ENCODE peak calls at places on chromosomes 13 and 19, in six cellular contexts. L is SK-N-SH, F is K562, E is H1, W is GM12878, B is HepG2. V is an unnamed sample.

GRCh38 chr13:80274643-80275042 is 66.3 kb downstream of the SPRY2 start:
- DNase-seq in L (no peak), F (no peak), E (no peak), W (no peak), B (no peak), V (no peak)

GRCh38 chr19:14770944-14771839 is 7.2 kb downstream of the ADGRE2 start:
- DNase-seq in L (no peak), F (no peak), E (peak; percentile 23), W (no peak), B (no peak), V (no peak)

GRCh38 chr13:95296326-95296939 is 4.8 kb downstream of the ABCC4 start:
- DNase-seq in L (peak; percentile 82), F (no peak), E (peak; percentile 85), W (no peak), B (peak; percentile 56), V (no peak)

GRCh38 chr19:33486936-33487793 is 34.4 kb downstream of the PEPD start:
- DNase-seq in L (peak; percentile 16), F (no peak), E (no peak), W (no peak), B (no peak), V (no peak)

GRCh38 chr19:6532244-6532999 is 1.6 kb downstream of the TNFSF9 start:
- DNase-seq in L (no peak), F (peak; percentile 57), E (no peak), W (no peak), B (no peak), V (peak; percentile 65)

GRCh38 chr13:100124265-100124664 is 35.4 kb downstream of the PCCA start:
- DNase-seq in L (no peak), F (no peak), E (no peak), W (no peak), B (no peak), V (no peak)

GRCh38 chr19:955803-956746 is 28.1 kb upstream of the WDR18 start:
- DNase-seq in L (no peak), F (no peak), E (no peak), W (no peak), B (no peak), V (no peak)

GRCh38 chr19:1457031-1457739 is 7.3 kb downstream of the APC2 start:
- DNase-seq in L (no peak), F (no peak), E (no peak), W (no peak), B (no peak), V (no peak)

GRCh38 chr19:15430526-15431120 is 11.8 kb upstream of the AKAP8L start:
- DNase-seq in L (no peak), F (no peak), E (no peak), W (no peak), B (no peak), V (no peak)

GRCh38 chr19:33868076-33868735 is 71.5 kb downstream of the KCTD15 start:
- DNase-seq in L (peak; percentile 75), F (no peak), E (no peak), W (no peak), B (no peak), V (no peak)

GRCh38 chr19:30358319-30358718 is 13.9 kb upstream of the ZNF536 start:
- DNase-seq in L (no peak), F (no peak), E (no peak), W (no peak), B (no peak), V (no peak)

GRCh38 chr13:44810067-44810840 is 179.0 kb downstream of the NUFIP1 start:
- DNase-seq in L (peak; percentile 26), F (no peak), E (no peak), W (no peak), B (no peak), V (no peak)

GRCh38 chr13:51534075-51534817 is 50.0 kb upstream of the WDFY2 start:
- DNase-seq in L (no peak), F (no peak), E (no peak), W (no peak), B (no peak), V (peak; percentile 92)

GRCh38 chr19:53511933-53512374 is 26.0 kb upstream of the ZNF331 start:
- DNase-seq in L (peak; percentile 79), F (peak; percentile 63), E (peak; percentile 88), W (no peak), B (peak; percentile 71), V (no peak)

GRCh38 chr19:4375164-4375619 is 25.2 kb downstream of the SH3GL1 start:
- DNase-seq in L (peak; percentile 64), F (peak; percentile 78), E (peak; percentile 81), W (no peak), B (peak; percentile 75), V (no peak)

GRCh38 chr13:41549491-41549890 is 92.1 kb downstream of the RGCC start:
- DNase-seq in L (no peak), F (no peak), E (no peak), W (no peak), B (no peak), V (no peak)

GRCh38 chr19:4369888-4370260 is 26.5 kb downstream of the MPND start:
- DNase-seq in L (no peak), F (no peak), E (peak; percentile 74), W (no peak), B (no peak), V (peak; percentile 57)

GRCh38 chr19:32357720-32358119 is 12.3 kb downstream of the ZNF507 start:
- DNase-seq in L (no peak), F (peak; percentile 28), E (no peak), W (no peak), B (no peak), V (no peak)

DNA sequence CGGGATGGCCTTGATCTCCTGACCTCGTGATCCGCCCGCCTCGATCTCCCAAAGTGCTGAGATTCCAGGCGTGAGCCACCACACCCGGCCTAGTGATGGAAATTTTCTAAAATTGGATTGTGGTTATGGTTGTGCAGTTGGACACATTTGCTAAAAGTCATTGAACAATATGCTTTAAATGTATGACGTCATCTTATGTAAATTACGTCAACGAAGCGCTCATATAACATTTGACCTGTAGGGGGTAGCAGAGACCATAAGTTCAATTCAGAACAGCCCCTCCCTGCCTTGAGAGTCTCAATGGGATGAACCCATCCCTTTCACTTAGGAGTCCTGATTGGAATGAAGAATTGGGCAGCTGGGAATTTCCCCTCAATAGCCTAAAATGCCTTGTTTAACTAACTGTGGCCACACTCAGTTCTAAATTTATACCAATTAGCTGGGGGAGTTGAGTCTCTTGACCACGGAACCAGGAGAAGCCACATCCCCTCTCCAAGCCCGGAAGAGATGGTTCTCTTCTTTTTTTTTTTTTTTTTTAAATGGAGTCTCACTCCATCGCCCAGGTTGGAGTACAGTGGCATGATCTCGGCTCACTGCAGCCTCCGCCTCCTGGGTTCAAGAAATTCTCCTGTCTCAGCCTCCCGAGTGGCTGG is 15.2 kb upstream of the TLE6 start:
- DNase-seq in L (peak; percentile 77), F (peak; percentile 66), E (peak; percentile 69), W (peak; percentile 65), B (peak; percentile 70), V (peak; percentile 53)
- TF ChIP-seq GABPA in L (no peak), F (no peak), E (no peak), W (no peak), B (no peak), V (no peak)

GRCh38 chr13:27482996-27483395 is 32.6 kb upstream of the MTIF3 start:
- DNase-seq in L (no peak), F (no peak), E (no peak), W (peak; percentile 55), B (no peak), V (peak; percentile 88)
- TF ChIP-seq GABPA in L (no peak), F (no peak), E (no peak), W (no peak), B (no peak), V (no peak)

GRCh38 chr13:110430391-110431338 is 123.6 kb downstream of the COL4A2 start:
- DNase-seq in L (no peak), F (no peak), E (no peak), W (no peak), B (no peak), V (no peak)
- TF ChIP-seq GABPA in L (no peak), F (no peak), E (no peak), W (no peak), B (no peak), V (no peak)

GRCh38 chr19:38004505-38005223 is 97.7 kb downstream of the SIPA1L3 start:
- DNase-seq in L (peak; percentile 89), F (peak; percentile 76), E (peak; percentile 78), W (peak; percentile 95), B (peak; percentile 42), V (no peak)
- TF ChIP-seq GABPA in L (no peak), F (no peak), E (no peak), W (no peak), B (no peak), V (no peak)